ENCODE peak calls at places on chromosomes 13 and 19, in five cellular contexts. One of them, this sample, is unnamed.

GRCh38 chr19:18349524-18350128 is 9.2 kb downstream of the PGPEP1 start:
- DNase-seq in fibroblast of lung: peak; percentile 69
- DNase-seq in tibial nerve: peak; percentile 49
- DNase-seq in lung: peak; percentile 68
- DNase-seq in prostate gland: peak; percentile 42
- DNase-seq in this sample: peak; percentile 75

GRCh38 chr13:27283906-27284523 is 13.4 kb downstream of the RASL11A start:
- DNase-seq in fibroblast of lung: peak; percentile 66
- DNase-seq in tibial nerve: no peak
- DNase-seq in lung: no peak
- DNase-seq in prostate gland: no peak
- DNase-seq in this sample: peak; percentile 49

GRCh38 chr19:47679251-47679900 is 33.8 kb upstream of the EHD2 start:
- DNase-seq in fibroblast of lung: no peak
- DNase-seq in tibial nerve: no peak
- DNase-seq in lung: no peak
- DNase-seq in prostate gland: no peak
- DNase-seq in this sample: no peak

GRCh38 chr13:90233933-90234672 is 1113.4 kb upstream of the MIR17HG start:
- DNase-seq in fibroblast of lung: no peak
- DNase-seq in tibial nerve: no peak
- DNase-seq in lung: no peak
- DNase-seq in prostate gland: no peak
- DNase-seq in this sample: peak; percentile 3

GRCh38 chr19:45069056-45069455 is 7.2 kb downstream of the ZNF296 start:
- DNase-seq in fibroblast of lung: no peak
- DNase-seq in tibial nerve: no peak
- DNase-seq in lung: no peak
- DNase-seq in prostate gland: peak; percentile 51
- DNase-seq in this sample: peak; percentile 24

GRCh38 chr13:20968745-20969144 is 66.2 kb upstream of the XPO4 start:
- DNase-seq in fibroblast of lung: no peak
- DNase-seq in tibial nerve: no peak
- DNase-seq in lung: no peak
- DNase-seq in prostate gland: no peak
- DNase-seq in this sample: no peak

GRCh38 chr19:31220540-31220939 is 128.7 kb downstream of the TSHZ3 start:
- DNase-seq in fibroblast of lung: no peak
- DNase-seq in tibial nerve: no peak
- DNase-seq in lung: no peak
- DNase-seq in prostate gland: no peak
- DNase-seq in this sample: peak; percentile 43

GRCh38 chr13:91185294-91185863 is 162.1 kb upstream of the MIR17HG start:
- DNase-seq in fibroblast of lung: peak; percentile 57
- DNase-seq in tibial nerve: no peak
- DNase-seq in lung: no peak
- DNase-seq in prostate gland: no peak
- DNase-seq in this sample: peak; percentile 32

GRCh38 chr19:17455308-17455707 is 5.4 kb downstream of the NXNL1 start:
- DNase-seq in fibroblast of lung: no peak
- DNase-seq in tibial nerve: no peak
- DNase-seq in lung: no peak
- DNase-seq in prostate gland: no peak
- DNase-seq in this sample: no peak

GRCh38 chr19:43446746-43447489 is 18.5 kb downstream of the LYPD3 start:
- DNase-seq in fibroblast of lung: peak; percentile 75
- DNase-seq in tibial nerve: peak; percentile 55
- DNase-seq in lung: peak; percentile 74
- DNase-seq in prostate gland: peak; percentile 68
- DNase-seq in this sample: peak; percentile 84

GRCh38 chr13:100274942-100275506 is 186.1 kb downstream of the PCCA start:
- DNase-seq in fibroblast of lung: peak; percentile 26
- DNase-seq in tibial nerve: no peak
- DNase-seq in lung: no peak
- DNase-seq in prostate gland: no peak
- DNase-seq in this sample: no peak
- H3K4me3 ChIP-seq in fibroblast of lung: no peak overlapping the region
- H3K4me3 ChIP-seq in tibial nerve: no peak overlapping the region
- H3K4me3 ChIP-seq in lung: no peak overlapping the region
- H3K4me3 ChIP-seq in prostate gland: no peak overlapping the region
- H3K4me3 ChIP-seq in this sample: no peak overlapping the region

GRCh38 chr19:15156391-15156790 is 44.4 kb downstream of the NOTCH3 start:
- DNase-seq in fibroblast of lung: no peak
- DNase-seq in tibial nerve: no peak
- DNase-seq in lung: no peak
- DNase-seq in prostate gland: no peak
- DNase-seq in this sample: no peak

GRCh38 chr19:15159251-15159650 is 41.5 kb downstream of the NOTCH3 start:
- DNase-seq in fibroblast of lung: peak; percentile 24
- DNase-seq in tibial nerve: no peak
- DNase-seq in lung: no peak
- DNase-seq in prostate gland: no peak
- DNase-seq in this sample: peak; percentile 41

GRCh38 chr19:15155296-15155695 is 45.5 kb downstream of the NOTCH3 start:
- DNase-seq in fibroblast of lung: no peak
- DNase-seq in tibial nerve: no peak
- DNase-seq in lung: no peak
- DNase-seq in prostate gland: no peak
- DNase-seq in this sample: no peak

GRCh38 chr19:15149704-15150103 is 42.5 kb downstream of the SYDE1 start:
- DNase-seq in fibroblast of lung: no peak
- DNase-seq in tibial nerve: no peak
- DNase-seq in lung: no peak
- DNase-seq in prostate gland: no peak
- DNase-seq in this sample: no peak

DNA sequence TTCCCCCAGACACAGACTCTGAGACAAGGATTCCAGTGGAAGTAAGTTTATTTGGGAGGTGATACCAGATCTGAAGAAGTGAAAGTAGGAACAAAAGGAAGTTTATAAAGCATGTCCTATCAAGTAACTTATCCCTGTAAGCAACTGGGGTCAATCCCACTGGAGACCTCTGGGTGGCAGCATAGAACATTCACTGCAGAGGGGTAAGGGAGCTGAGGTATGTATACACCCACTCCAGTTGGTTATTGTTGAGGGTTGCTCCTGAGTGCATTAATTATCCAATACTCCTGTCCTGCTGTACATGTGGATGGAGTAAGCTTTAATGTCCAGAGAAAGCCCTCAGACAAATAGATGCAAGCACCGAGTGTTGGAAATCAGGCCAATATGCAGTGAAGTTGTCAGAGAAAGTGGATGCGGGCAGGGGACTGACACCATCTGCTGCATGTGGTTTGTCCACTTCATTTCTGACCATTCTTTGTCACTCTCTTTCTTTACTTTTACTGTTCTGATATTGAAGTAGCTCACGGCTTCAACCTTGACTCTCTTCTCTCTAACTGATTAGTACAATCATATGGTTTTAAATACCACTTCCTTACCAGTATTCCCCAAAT is 46.7 kb downstream of the NOTCH3 start:
- DNase-seq in fibroblast of lung: peak; percentile 52
- DNase-seq in tibial nerve: no peak
- DNase-seq in lung: no peak
- DNase-seq in prostate gland: no peak
- DNase-seq in this sample: peak; percentile 72
- TF ChIP-seq CTCF in fibroblast of lung: peak; percentile 45
- TF ChIP-seq CTCF in tibial nerve: peak; percentile 17
- TF ChIP-seq CTCF in lung: peak; percentile 8
- TF ChIP-seq CTCF in prostate gland: peak; percentile 34
- TF ChIP-seq CTCF in this sample: peak; percentile 75

DNA sequence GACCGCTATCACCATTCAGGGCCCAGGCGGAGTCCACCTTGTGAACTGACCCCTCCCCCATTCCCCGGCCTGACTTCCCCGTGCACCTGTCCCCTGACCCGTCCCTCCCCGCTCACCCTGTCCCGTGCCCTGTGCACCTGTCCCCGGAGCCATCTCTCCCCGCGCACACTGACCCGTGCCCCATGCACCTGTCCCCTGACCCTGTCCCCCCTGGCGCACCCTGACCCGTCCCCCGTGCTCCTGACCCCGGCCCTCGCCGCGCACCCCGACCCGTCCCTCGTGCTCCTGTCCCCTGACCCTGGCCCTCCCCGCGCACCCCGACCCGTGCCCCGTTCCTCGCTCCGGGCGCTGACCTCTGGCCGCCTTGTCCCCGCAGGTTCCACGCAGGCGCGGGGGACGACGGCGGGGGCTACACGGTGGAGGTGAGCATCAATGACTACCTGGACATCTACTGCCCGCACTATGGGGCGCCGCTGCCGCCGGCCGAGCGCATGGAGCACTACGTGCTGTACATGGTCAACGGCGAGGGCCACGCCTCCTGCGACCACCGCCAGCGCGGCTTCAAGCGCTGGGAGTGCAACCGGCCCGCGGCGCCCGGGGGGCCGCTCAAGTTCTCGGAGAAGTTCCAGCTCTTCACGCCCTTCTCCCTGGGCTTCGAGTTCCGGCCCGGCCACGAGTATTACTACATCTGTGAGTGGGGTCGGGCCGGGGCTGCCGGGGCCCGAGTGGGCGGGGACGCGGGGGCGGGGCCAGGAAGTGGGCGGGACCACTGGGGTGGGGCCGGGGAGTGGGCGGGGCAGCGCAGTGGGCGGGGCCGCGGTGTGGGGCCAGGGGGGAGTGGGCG is 9.7 kb downstream of the EFNA2 start:
- DNase-seq in fibroblast of lung: no peak
- DNase-seq in tibial nerve: no peak
- DNase-seq in lung: no peak
- DNase-seq in prostate gland: no peak
- DNase-seq in this sample: no peak
- H3K4me3 ChIP-seq in fibroblast of lung: no peak overlapping the region
- H3K4me3 ChIP-seq in tibial nerve: no peak overlapping the region
- H3K4me3 ChIP-seq in lung: no peak overlapping the region
- H3K4me3 ChIP-seq in prostate gland: no peak overlapping the region
- H3K4me3 ChIP-seq in this sample: no peak overlapping the region

DNA sequence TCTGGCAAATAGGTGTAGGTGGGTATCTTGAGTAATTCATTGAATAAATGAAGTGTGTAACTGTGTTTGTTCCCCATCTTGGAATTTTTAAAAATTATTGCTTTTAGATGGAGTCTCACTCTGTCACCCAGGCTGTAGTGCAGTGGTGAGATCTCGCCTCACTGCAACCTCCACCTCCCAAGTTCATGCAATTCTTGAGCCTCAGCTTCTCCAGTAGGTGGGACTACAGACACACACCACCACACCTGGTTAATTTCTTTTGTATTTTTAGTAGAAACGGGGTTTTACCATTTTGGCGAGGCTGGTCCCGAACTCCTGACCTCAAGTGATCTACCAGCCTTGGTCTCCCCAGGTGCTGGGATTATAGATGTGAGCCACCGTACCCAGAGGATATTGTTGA is 7.9 kb upstream of the CYP2A6 start:
- DNase-seq in fibroblast of lung: no peak
- DNase-seq in tibial nerve: no peak
- DNase-seq in lung: no peak
- DNase-seq in prostate gland: no peak
- DNase-seq in this sample: no peak
- TF ChIP-seq CTCF in fibroblast of lung: no peak
- TF ChIP-seq CTCF in tibial nerve: no peak
- TF ChIP-seq CTCF in lung: no peak
- TF ChIP-seq CTCF in prostate gland: no peak
- TF ChIP-seq CTCF in this sample: no peak

DNA sequence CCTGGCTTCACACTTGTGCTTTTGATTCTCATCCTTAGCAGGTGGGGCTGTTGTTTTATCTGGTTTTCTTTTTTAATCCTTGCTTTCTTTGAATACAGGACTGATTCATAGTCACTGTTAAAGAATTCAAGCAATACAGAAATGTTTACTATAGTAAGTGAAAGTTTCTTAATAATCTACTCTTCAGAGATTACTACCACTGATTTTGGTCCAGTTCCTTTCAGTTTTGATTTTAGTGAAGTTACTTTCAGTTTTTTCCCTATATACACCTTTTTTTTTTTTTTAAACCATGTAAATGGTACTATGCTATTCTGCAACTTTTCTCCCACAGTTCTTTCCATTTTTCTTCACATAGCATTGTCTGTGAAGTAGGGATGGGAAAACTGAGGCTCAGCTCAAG is 53.6 kb downstream of the GATAD2A start:
- DNase-seq in fibroblast of lung: peak; percentile 71
- DNase-seq in tibial nerve: no peak
- DNase-seq in lung: no peak
- DNase-seq in prostate gland: no peak
- DNase-seq in this sample: no peak
- H3K4me3 ChIP-seq in fibroblast of lung: no peak overlapping the region
- H3K4me3 ChIP-seq in tibial nerve: no peak overlapping the region
- H3K4me3 ChIP-seq in lung: no peak overlapping the region
- H3K4me3 ChIP-seq in prostate gland: no peak overlapping the region
- H3K4me3 ChIP-seq in this sample: no peak overlapping the region

GRCh38 chr19:46470376-46470775 is 987 bp downstream of the PNMA8A start:
- DNase-seq in fibroblast of lung: no peak
- DNase-seq in tibial nerve: no peak
- DNase-seq in lung: no peak
- DNase-seq in prostate gland: no peak
- DNase-seq in this sample: no peak

GRCh38 chr19:46471116-46471733 is at the start of gene PNMA8A:
- DNase-seq in fibroblast of lung: peak; percentile 63
- DNase-seq in tibial nerve: no peak
- DNase-seq in lung: peak; percentile 51
- DNase-seq in prostate gland: no peak
- DNase-seq in this sample: peak; percentile 94

GRCh38 chr19:46474211-46474610 is 2.8 kb upstream of the PNMA8A start:
- DNase-seq in fibroblast of lung: no peak
- DNase-seq in tibial nerve: no peak
- DNase-seq in lung: no peak
- DNase-seq in prostate gland: no peak
- DNase-seq in this sample: no peak

GRCh38 chr19:46471778-46472543 is 598 bp upstream of the PNMA8A start:
- DNase-seq in fibroblast of lung: no peak
- DNase-seq in tibial nerve: no peak
- DNase-seq in lung: no peak
- DNase-seq in prostate gland: no peak
- DNase-seq in this sample: no peak

GRCh38 chr19:46472592-46472991 is 1.2 kb upstream of the PNMA8A start:
- DNase-seq in fibroblast of lung: no peak
- DNase-seq in tibial nerve: no peak
- DNase-seq in lung: no peak
- DNase-seq in prostate gland: no peak
- DNase-seq in this sample: no peak
- TF ChIP-seq CTCF in fibroblast of lung: no peak
- TF ChIP-seq CTCF in tibial nerve: no peak
- TF ChIP-seq CTCF in lung: no peak
- TF ChIP-seq CTCF in prostate gland: no peak
- TF ChIP-seq CTCF in this sample: no peak

GRCh38 chr13:99985243-99985874 is 3.8 kb downstream of the ZIC2 start:
- DNase-seq in fibroblast of lung: no peak
- DNase-seq in tibial nerve: no peak
- DNase-seq in lung: no peak
- DNase-seq in prostate gland: no peak
- DNase-seq in this sample: no peak
- H3K4me3 ChIP-seq in fibroblast of lung: no peak overlapping the region
- H3K4me3 ChIP-seq in tibial nerve: no peak overlapping the region
- H3K4me3 ChIP-seq in lung: no peak overlapping the region
- H3K4me3 ChIP-seq in prostate gland: no peak overlapping the region
- H3K4me3 ChIP-seq in this sample: no peak overlapping the region